ENCODE peak calls at places on chromosomes 16 and 17, in nine cellular contexts. O is AG10803, D is upper lobe of right lung, W is fibroblast of lung, U is coronary artery, H is PC-9, G is RWPE1, K is astrocyte of the cerebellum, C is mucosa of descending colon. Y is an unnamed sample.

GRCh38 chr17:42027961-42028790 is 8.3 kb downstream of the NKIRAS2 start:
- DNase-seq in O (no peak), D (no peak), W (no peak), U (no peak), H (no peak), G (no peak), K (no peak), C (no peak), Y (peak)

GRCh38 chr16:4624827-4625616 is 396 bp downstream of the MGRN1 start:
- DNase-seq in O (peak), D (peak), W (peak), U (no peak), H (peak), G (peak), K (no peak), C (peak), Y (peak)

GRCh38 chr16:15932939-15933338 is 16.5 kb upstream of the ABCC1 start:
- DNase-seq in O (no peak), D (no peak), W (no peak), U (no peak), H (no peak), G (no peak), K (no peak), C (no peak), Y (no peak)

GRCh38 chr16:49341706-49342105 is 31.9 kb upstream of the C16orf78 start:
- DNase-seq in O (no peak), D (no peak), W (no peak), U (peak), H (no peak), G (no peak), K (no peak), C (no peak), Y (no peak)

GRCh38 chr16:86300746-86301480 is 209.4 kb upstream of the FOXF1 start:
- DNase-seq in O (peak), D (no peak), W (peak), U (no peak), H (no peak), G (no peak), K (no peak), C (no peak), Y (no peak)

GRCh38 chr17:80361495-80362220 is 53.3 kb upstream of the ENDOV start:
- DNase-seq in O (no peak), D (no peak), W (no peak), U (no peak), H (peak), G (peak), K (no peak), C (no peak), Y (peak)

GRCh38 chr17:74235040-74235581 is 21.7 kb downstream of the TTYH2 start:
- DNase-seq in O (no peak), D (no peak), W (no peak), U (no peak), H (no peak), G (no peak), K (no peak), C (no peak), Y (no peak)

GRCh38 chr16:24075929-24076716 is 180.0 kb upstream of the CACNG3 start:
- DNase-seq in O (no peak), D (no peak), W (no peak), U (no peak), H (no peak), G (peak), K (no peak), C (no peak), Y (peak)

GRCh38 chr17:17120716-17121115 is 78.5 kb downstream of the MPRIP start:
- DNase-seq in O (peak), D (no peak), W (no peak), U (no peak), H (no peak), G (no peak), K (no peak), C (peak), Y (no peak)

GRCh38 chr17:57274162-57274561 is 17.8 kb downstream of the MSI2 start:
- DNase-seq in O (no peak), D (no peak), W (no peak), U (no peak), H (no peak), G (no peak), K (no peak), C (no peak), Y (no peak)

GRCh38 chr16:90046971-90047713 is 27.9 kb upstream of the DBNDD1 start:
- DNase-seq in O (peak), D (peak), W (peak), U (peak), H (peak), G (no peak), K (no peak), C (peak), Y (peak)

GRCh38 chr17:37405955-37406634 is 541 bp downstream of the ACACA start:
- DNase-seq in O (peak), D (no peak), W (peak), U (no peak), H (no peak), G (peak), K (no peak), C (no peak), Y (no peak)

GRCh38 chr17:37399404-37399803 is 7.2 kb downstream of the ACACA start:
- DNase-seq in O (no peak), D (no peak), W (peak), U (no peak), H (peak), G (peak), K (no peak), C (no peak), Y (peak)

DNA sequence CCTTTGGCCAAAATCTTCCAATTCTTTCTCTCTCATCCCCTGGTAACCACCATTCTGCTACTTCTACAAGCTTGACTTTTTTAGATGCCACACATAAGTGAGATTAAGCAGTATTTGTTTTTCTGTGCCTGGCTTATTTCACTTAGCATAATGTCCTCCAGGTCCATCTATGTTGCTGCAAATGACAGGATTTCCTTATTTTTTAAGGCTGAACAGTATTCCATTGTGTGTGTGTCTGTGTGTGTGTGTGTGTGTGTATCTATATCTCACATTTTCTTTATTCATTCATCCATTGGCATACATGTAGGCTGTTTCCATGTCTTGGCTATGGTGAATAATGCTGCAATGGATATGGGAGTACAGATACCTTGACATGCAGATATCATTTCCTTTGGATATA is 6.1 kb downstream of the ACACA start:
- DNase-seq in O (no peak), D (no peak), W (no peak), U (no peak), H (no peak), G (no peak), K (no peak), C (no peak), Y (no peak)
- TF ChIP-seq CTCF in O (no peak), D (no peak), W (no peak), U (no peak), H (no peak), G (no peak), K (no peak), C (no peak), Y (no peak)

GRCh38 chr17:40109471-40109824 is 9.1 kb upstream of the NR1D1 start:
- DNase-seq in O (no peak), D (no peak), W (no peak), U (no peak), H (no peak), G (no peak), K (no peak), C (no peak), Y (no peak)
- TF ChIP-seq CTCF in O (peak), D (peak), W (no peak), U (no peak), H (no peak), G (no peak), K (peak), C (no peak), Y (no peak)

GRCh38 chr17:35596530-35597233 is 9.6 kb downstream of the AP2B1 start:
- DNase-seq in O (no peak), D (no peak), W (no peak), U (no peak), H (no peak), G (no peak), K (no peak), C (no peak), Y (no peak)
- TF ChIP-seq CTCF in O (no peak), D (no peak), W (no peak), U (no peak), H (no peak), G (peak), K (no peak), C (no peak), Y (no peak)

DNA sequence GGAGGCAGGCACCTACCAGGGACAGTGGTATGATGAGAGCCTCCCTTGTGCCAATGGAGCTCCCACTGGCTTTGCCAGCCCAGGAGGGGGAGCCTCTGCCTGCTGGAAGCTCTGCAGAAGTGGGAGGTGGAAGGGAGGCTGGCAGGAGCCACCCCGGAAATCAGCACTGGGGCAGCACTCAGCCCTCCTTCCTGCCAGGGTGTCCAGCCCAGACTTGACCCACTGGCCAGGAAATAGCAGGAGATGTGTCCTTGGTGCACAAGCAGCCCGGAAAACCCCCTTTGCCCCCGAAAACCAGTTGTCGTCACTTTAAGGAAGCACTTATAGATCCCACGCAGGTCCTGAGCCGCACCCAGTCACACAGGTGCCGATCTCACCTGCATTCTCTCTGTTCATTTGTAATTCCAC is 49.3 kb upstream of the CACNG4 start:
- DNase-seq in O (no peak), D (no peak), W (no peak), U (no peak), H (peak), G (peak), K (no peak), C (peak), Y (peak)
- TF ChIP-seq CTCF in O (peak), D (peak), W (no peak), U (no peak), H (peak), G (peak), K (peak), C (peak), Y (peak)

GRCh38 chr16:51981725-51982124 is 565.2 kb downstream of the TOX3 start:
- DNase-seq in O (no peak), D (no peak), W (no peak), U (no peak), H (no peak), G (no peak), K (no peak), C (no peak), Y (no peak)
- TF ChIP-seq CTCF in O (no peak), D (no peak), W (no peak), U (no peak), H (no peak), G (no peak), K (no peak), C (no peak), Y (no peak)